ENCODE peak calls at places on chromosomes 7 and 10, in seven cellular contexts. Q is fibroblast of the aortic adventitia, H is thyroid gland, N is GM20000, B is A549, O is HFF-Myc, D is GM23338. W is an unnamed sample.

GRCh38 chr10:98405422-98405821 is 9.6 kb downstream of the PYROXD2 start:
- DNase-seq in D (no peak), Q (no peak), H (no peak), N (no peak), O (no peak), B (no peak), W (no peak)

GRCh38 chr7:72187179-72187578 is 225.0 kb downstream of the CALN1 start:
- DNase-seq in D (peak), O (no peak), H (no peak), B (no peak), Q (no peak), N (no peak), W (no peak)

GRCh38 chr7:83996879-83997278 is 197.7 kb downstream of the SEMA3A start:
- DNase-seq in O (no peak), Q (no peak), B (no peak), N (no peak), D (no peak), H (no peak), W (no peak)

GRCh38 chr7:131741446-131741845 is 185.0 kb upstream of the PODXL start:
- DNase-seq in B (no peak), O (no peak), Q (no peak), D (no peak), N (no peak), H (no peak), W (no peak)

GRCh38 chr7:148916186-148916585 is 32.1 kb upstream of the EZH2 start:
- DNase-seq in D (no peak), O (no peak), Q (peak), B (no peak), H (no peak), N (no peak), W (no peak)

GRCh38 chr7:134690016-134690415 is 43.4 kb downstream of the BPGM start:
- DNase-seq in N (peak), H (peak), B (peak), O (no peak), Q (peak), D (no peak), W (no peak)

GRCh38 chr7:91351374-91351773 is 87.1 kb downstream of the FZD1 start:
- DNase-seq in N (no peak), O (no peak), Q (peak), H (no peak), D (no peak), B (peak), W (no peak)

GRCh38 chr7:154912921-154913644 is 89.8 kb downstream of the PAXIP1 start:
- DNase-seq in O (no peak), H (no peak), N (no peak), Q (no peak), B (no peak), D (no peak), W (no peak)

GRCh38 chr10:95209509-95210127 is 15.6 kb downstream of the ACSM6 start:
- DNase-seq in N (no peak), H (no peak), O (no peak), B (no peak), D (no peak), Q (no peak), W (no peak)

GRCh38 chr7:27095897-27096755 is at the start of gene HOXA1:
- DNase-seq in D (peak), B (peak), N (peak), Q (peak), H (peak), O (peak), W (peak)

GRCh38 chr7:54841772-54842707 is 83.0 kb upstream of the SEC61G start:
- DNase-seq in B (peak), O (peak), D (peak), H (peak), N (no peak), Q (peak), W (no peak)

GRCh38 chr10:1142596-1142995 is 86.4 kb downstream of the WDR37 start:
- DNase-seq in O (no peak), N (no peak), B (no peak), H (no peak), D (peak), Q (no peak), W (no peak)

DNA sequence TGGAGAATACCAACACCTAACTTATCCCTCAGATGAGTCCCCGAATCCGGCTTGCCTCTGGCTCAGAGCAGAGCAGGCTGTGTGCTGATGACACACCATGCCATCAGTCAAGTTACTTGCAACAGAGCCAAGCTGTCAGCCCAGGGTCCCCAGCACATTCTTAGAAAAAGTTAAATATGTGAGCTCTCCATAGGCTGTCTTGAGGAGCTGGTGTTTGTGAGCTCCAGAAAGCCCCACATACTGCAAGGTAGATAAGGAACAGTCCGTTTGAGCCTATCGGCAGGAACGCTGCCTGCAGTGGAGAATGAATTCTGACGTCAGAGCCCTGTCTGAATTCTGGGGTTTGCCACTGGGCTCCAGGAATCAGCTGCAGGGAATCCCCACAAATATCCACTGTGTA is 3.8 kb downstream of the SFXN4 start:
- DNase-seq in D (no peak), H (no peak), Q (peak), N (no peak), O (no peak), B (no peak), W (no peak)
- TF ChIP-seq CTCF in D (no peak), H (no peak), Q (peak), N (no peak), O (no peak), B (no peak), W (no peak)

GRCh38 chr10:113872139-113873030 is 17.9 kb downstream of the NHLRC2 start:
- DNase-seq in N (no peak), H (no peak), O (no peak), D (no peak), B (peak), Q (no peak), W (no peak)
- TF ChIP-seq CTCF in N (no peak), H (no peak), O (no peak), D (no peak), B (no peak), Q (no peak), W (no peak)

GRCh38 chr7:47938574-47939165 is 9.6 kb downstream of the PKD1L1 start:
- DNase-seq in B (peak), D (no peak), Q (no peak), N (no peak), H (no peak), O (no peak), W (no peak)
- TF ChIP-seq CTCF in B (peak), D (peak), Q (no peak), N (no peak), H (no peak), O (no peak), W (no peak)

GRCh38 chr10:70432101-70432500 is 9.4 kb downstream of the NODAL start:
- DNase-seq in H (no peak), N (no peak), D (no peak), O (no peak), Q (no peak), B (no peak), W (no peak)

GRCh38 chr10:70433581-70434280 is 7.8 kb downstream of the NODAL start:
- DNase-seq in H (no peak), B (no peak), N (no peak), D (no peak), O (no peak), Q (no peak), W (no peak)

GRCh38 chr10:70432561-70433263 is 8.8 kb downstream of the NODAL start:
- DNase-seq in D (no peak), B (no peak), H (no peak), O (no peak), Q (no peak), N (no peak), W (no peak)

GRCh38 chr10:70426835-70427234 is 14.6 kb downstream of the NODAL start:
- DNase-seq in N (no peak), O (no peak), D (peak), H (no peak), B (no peak), Q (no peak), W (no peak)

DNA sequence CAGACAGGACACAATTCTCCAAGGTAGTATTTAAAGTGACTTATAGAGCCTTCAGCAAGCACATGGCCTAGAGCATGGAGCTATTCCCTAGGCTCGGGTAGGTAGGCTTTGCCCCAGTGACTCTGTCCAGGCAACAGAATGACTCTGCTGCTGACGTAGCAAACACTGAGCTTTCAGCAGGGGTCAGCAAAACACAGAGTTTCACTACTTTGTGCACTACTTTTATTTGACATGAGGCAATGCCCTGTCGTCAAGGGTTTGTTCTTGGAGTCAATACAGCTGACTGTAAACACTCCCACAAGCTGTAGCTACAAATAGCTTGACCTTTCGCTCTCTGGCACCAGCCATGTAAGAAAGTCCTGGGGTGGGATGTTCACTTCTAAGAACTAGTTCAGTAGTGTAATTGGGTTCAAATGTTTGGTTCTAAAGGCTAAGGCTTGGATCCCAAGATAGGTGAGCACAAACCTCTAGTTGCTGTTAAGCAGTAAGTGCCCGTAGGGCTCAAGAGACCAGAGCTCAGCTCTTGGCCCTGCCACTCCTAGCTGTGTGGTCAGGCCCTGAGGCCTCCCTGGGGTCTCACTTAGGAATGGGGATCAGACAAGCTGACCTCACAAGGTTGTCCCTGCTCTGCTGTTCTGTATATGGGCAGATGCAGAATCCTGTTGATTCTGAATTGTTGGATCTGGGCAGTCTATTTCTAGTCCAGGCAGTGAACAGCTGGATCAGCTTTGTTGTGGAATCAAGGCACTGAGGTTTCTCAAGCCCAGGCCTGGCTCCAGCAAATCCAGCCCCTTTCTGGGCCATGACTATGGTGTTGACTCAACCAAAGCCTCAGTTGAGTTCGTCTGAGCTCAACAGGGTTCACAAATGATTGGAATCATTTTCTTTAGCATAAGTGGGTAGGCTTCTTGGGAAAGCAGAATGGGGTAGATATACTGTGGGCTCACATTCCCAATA is 10.7 kb downstream of the NODAL start:
- DNase-seq in H (peak), B (peak), N (no peak), O (no peak), D (peak), Q (peak), W (peak)
- TF ChIP-seq CTCF in H (no peak), B (no peak), N (no peak), O (peak), D (peak), Q (no peak), W (peak)

DNA sequence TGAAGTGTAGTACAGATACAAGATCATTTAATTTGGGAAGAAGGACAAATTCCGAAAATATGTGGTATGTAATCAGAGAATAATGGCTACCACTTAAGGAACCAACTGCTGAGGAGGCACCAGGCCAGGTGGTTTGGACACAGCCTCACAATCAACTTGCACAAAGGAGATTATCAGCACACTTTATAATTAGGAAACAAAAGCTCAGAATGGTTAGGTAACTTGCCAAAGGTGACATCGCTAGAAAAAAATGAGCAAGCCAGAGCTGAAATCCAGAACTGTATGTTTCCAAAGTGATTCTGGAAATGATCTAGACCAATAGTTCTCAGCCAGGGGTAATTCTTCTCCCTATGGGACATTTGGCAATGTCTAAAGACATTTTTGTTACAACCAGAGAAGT is 36.6 kb downstream of the ERCC6 start:
- DNase-seq in Q (peak), N (no peak), H (no peak), D (no peak), B (no peak), O (no peak), W (no peak)
- TF ChIP-seq CTCF in Q (no peak), N (no peak), H (no peak), D (no peak), B (no peak), O (no peak), W (no peak)

W was measured in right atrium auricular region.